ENCODE peak calls at places on chromosomes 1 and 21, in eight cellular contexts. Z is GM23338, T is fibroblast of villous mesenchyme, I is sigmoid colon, R is AG10803, E is astrocyte of the cerebellum, W is Panc1, K is heart left ventricle. V is an unnamed sample.

GRCh38 chr1:31654171-31654776 is 9.6 kb upstream of the PEF1 start:
- DNase-seq in Z (no peak), T (no peak), I (no peak), K (no peak), W (no peak), E (no peak), R (no peak), V (no peak)

GRCh38 chr1:77584884-77585283 is 97.6 kb downstream of the ZZZ3 start:
- DNase-seq in R (no peak), K (no peak), E (no peak), T (no peak), Z (no peak), W (no peak), I (no peak), V (no peak)

GRCh38 chr1:174815036-174815435 is 184.7 kb upstream of the CACYBP start:
- DNase-seq in Z (no peak), E (no peak), T (no peak), K (no peak), R (peak), I (no peak), W (peak), V (peak)

GRCh38 chr1:155971910-155972809 is 6.2 kb downstream of the ARHGEF2 start:
- DNase-seq in T (no peak), E (no peak), R (no peak), K (no peak), W (no peak), Z (no peak), I (no peak), V (no peak)

GRCh38 chr21:35801388-35801787 is 258.9 kb downstream of the SETD4 start:
- DNase-seq in E (no peak), R (no peak), I (no peak), Z (no peak), K (no peak), W (no peak), T (no peak), V (no peak)

GRCh38 chr1:145805057-145805456 is 18.8 kb downstream of the RNF115 start:
- DNase-seq in E (peak), Z (no peak), T (no peak), K (no peak), W (no peak), R (peak), I (no peak), V (no peak)

GRCh38 chr1:38991638-38992449 is 768 bp downstream of the AKIRIN1 start:
- DNase-seq in K (peak), W (no peak), Z (peak), R (peak), T (peak), I (peak), E (no peak), V (no peak)

GRCh38 chr1:206835186-206835585 is 30.2 kb upstream of the IL20 start:
- DNase-seq in W (no peak), I (no peak), R (no peak), Z (no peak), K (no peak), E (no peak), T (no peak), V (no peak)

GRCh38 chr1:16116625-16117024 is 39.2 kb downstream of the EPHA2 start:
- DNase-seq in R (no peak), W (no peak), K (no peak), Z (no peak), E (no peak), I (no peak), T (no peak), V (no peak)

GRCh38 chr1:64065571-64065970 is 137.9 kb upstream of the UBE2U start:
- DNase-seq in R (no peak), E (no peak), Z (no peak), K (no peak), I (no peak), W (no peak), T (no peak), V (no peak)

GRCh38 chr1:87279201-87279860 is 49.3 kb upstream of the LMO4 start:
- DNase-seq in R (peak), K (peak), E (no peak), Z (no peak), I (no peak), T (peak), W (no peak), V (no peak)

GRCh38 chr1:87474098-87474497 is 145.4 kb downstream of the LMO4 start:
- DNase-seq in T (no peak), Z (no peak), W (no peak), I (no peak), R (no peak), K (no peak), E (no peak), V (no peak)

GRCh38 chr1:109806733-109807397 is 43.1 kb upstream of the EPS8L3 start:
- DNase-seq in T (no peak), Z (no peak), E (no peak), R (peak), K (no peak), W (no peak), I (no peak), V (no peak)

GRCh38 chr1:178935610-178936009 is 64.7 kb upstream of the ANGPTL1 start:
- DNase-seq in I (no peak), E (no peak), W (no peak), T (no peak), Z (no peak), R (no peak), K (no peak), V (no peak)

GRCh38 chr1:86507935-86508582 is 38.8 kb upstream of the CLCA4 start:
- DNase-seq in Z (peak), T (peak), E (no peak), K (no peak), R (peak), I (peak), W (no peak), V (no peak)

GRCh38 chr21:44485254-44485793 is 30.0 kb downstream of the LRRC3 start:
- DNase-seq in Z (peak), I (no peak), W (peak), E (no peak), R (peak), T (peak), K (no peak), V (no peak)

GRCh38 chr21:34035619-34036354 is 37.6 kb upstream of the MRPS6 start:
- DNase-seq in E (no peak), K (no peak), Z (no peak), I (no peak), R (no peak), T (no peak), W (no peak), V (no peak)

GRCh38 chr21:35222541-35222941 is 173.4 kb upstream of the RUNX1 start:
- DNase-seq in T (no peak), R (peak), W (no peak), Z (no peak), E (no peak), K (no peak), I (no peak), V (no peak)

GRCh38 chr21:31335957-31336738 is 7.9 kb downstream of the TIAM1 start:
- DNase-seq in T (peak), W (no peak), Z (no peak), I (peak), E (peak), R (peak), K (peak), V (peak)

GRCh38 chr21:37780991-37781983 is 135.0 kb downstream of the KCNJ6 start:
- DNase-seq in Z (no peak), W (no peak), I (no peak), R (peak), E (no peak), K (no peak), T (no peak), V (no peak)

GRCh38 chr1:201716742-201717135 is 112.2 kb upstream of the IPO9 start:
- DNase-seq in Z (no peak), R (no peak), E (no peak), W (no peak), T (no peak), K (no peak), I (peak), V (no peak)

GRCh38 chr21:45089964-45090363 is 15.6 kb downstream of the ADARB1 start:
- DNase-seq in R (no peak), T (no peak), Z (no peak), K (no peak), E (no peak), I (no peak), W (no peak), V (no peak)

GRCh38 chr1:224340711-224341384 is 10.9 kb upstream of the NVL start:
- DNase-seq in R (peak), K (peak), T (peak), W (no peak), I (no peak), Z (peak), E (no peak), V (no peak)

GRCh38 chr1:89306273-89306672 is 33.6 kb upstream of the GBP5 start:
- DNase-seq in I (no peak), K (no peak), R (no peak), W (no peak), Z (no peak), T (no peak), E (no peak), V (no peak)

GRCh38 chr1:61424382-61424781 is 300.6 kb downstream of the TM2D1 start:
- DNase-seq in W (no peak), Z (no peak), I (no peak), T (no peak), R (no peak), K (no peak), E (no peak), V (no peak)

GRCh38 chr1:32742132-32742947 is 39.8 kb upstream of the SYNC start:
- DNase-seq in I (no peak), E (no peak), W (no peak), T (no peak), Z (peak), K (peak), R (no peak), V (no peak)

GRCh38 chr1:235873045-235873444 is 6.3 kb upstream of the LYST start:
- DNase-seq in E (no peak), I (no peak), T (no peak), R (no peak), W (no peak), K (no peak), Z (no peak), V (no peak)

GRCh38 chr1:25197982-25198681 is 34.2 kb downstream of the SYF2 start:
- DNase-seq in T (no peak), R (peak), E (no peak), I (no peak), K (no peak), W (no peak), Z (no peak), V (no peak)

GRCh38 chr1:151184211-151184610 is 5.8 kb downstream of the VPS72 start:
- DNase-seq in I (no peak), E (no peak), W (no peak), Z (no peak), T (no peak), R (no peak), K (no peak), V (no peak)

GRCh38 chr1:7070389-7071029 is 285.3 kb downstream of the CAMTA1 start:
- DNase-seq in E (peak), T (peak), K (peak), Z (peak), R (peak), W (peak), I (peak), V (peak)

GRCh38 chr21:38806153-38806941 is 618 bp downstream of the ETS2 start:
- DNase-seq in T (no peak), W (no peak), K (peak), R (no peak), Z (peak), E (no peak), I (peak), V (no peak)
- TF ChIP-seq CTCF in T (peak), W (no peak), K (no peak), R (peak), Z (no peak), E (peak), I (no peak), V (no peak)

GRCh38 chr1:10960954-10961833 is 51.3 kb upstream of the TARDBP start:
- DNase-seq in R (peak), K (peak), Z (peak), I (peak), T (peak), W (peak), E (no peak), V (no peak)
- H3K4me3 ChIP-seq in R (no peak), K (no peak), Z (peak), I (no peak), T (no peak), W (no peak), E (no peak), V (no peak)

GRCh38 chr1:45678489-45678888 is 7.8 kb downstream of the GPBP1L1 start:
- DNase-seq in I (no peak), E (no peak), Z (no peak), K (no peak), T (no peak), R (no peak), W (no peak), V (no peak)
- TF ChIP-seq CTCF in I (no peak), E (no peak), Z (no peak), K (no peak), T (no peak), R (no peak), W (no peak), V (no peak)

GRCh38 chr1:203273206-203273868 is 32.0 kb upstream of the BTG2 start:
- DNase-seq in Z (peak), I (peak), W (peak), T (peak), K (peak), E (peak), R (peak), V (peak)
- H3K4me3 ChIP-seq in Z (peak), I (peak), W (no peak), T (no peak), K (peak), E (no peak), R (no peak), V (no peak)

GRCh38 chr1:112954059-112954458 is 1.9 kb downstream of the SLC16A1 start:
- DNase-seq in T (peak), W (no peak), Z (no peak), I (no peak), E (no peak), R (no peak), K (no peak), V (no peak)

GRCh38 chr1:112957133-112957812 is 1.3 kb upstream of the SLC16A1 start:
- DNase-seq in E (peak), Z (peak), I (peak), K (no peak), R (peak), W (peak), T (peak), V (peak)

GRCh38 chr1:112954945-112955677 is 885 bp downstream of the SLC16A1 start:
- DNase-seq in Z (peak), E (peak), I (peak), K (peak), T (peak), W (no peak), R (peak), V (no peak)

GRCh38 chr1:112956503-112957132 is 622 bp upstream of the SLC16A1 start:
- DNase-seq in R (no peak), T (no peak), W (no peak), Z (peak), K (no peak), E (no peak), I (peak), V (no peak)

DNA sequence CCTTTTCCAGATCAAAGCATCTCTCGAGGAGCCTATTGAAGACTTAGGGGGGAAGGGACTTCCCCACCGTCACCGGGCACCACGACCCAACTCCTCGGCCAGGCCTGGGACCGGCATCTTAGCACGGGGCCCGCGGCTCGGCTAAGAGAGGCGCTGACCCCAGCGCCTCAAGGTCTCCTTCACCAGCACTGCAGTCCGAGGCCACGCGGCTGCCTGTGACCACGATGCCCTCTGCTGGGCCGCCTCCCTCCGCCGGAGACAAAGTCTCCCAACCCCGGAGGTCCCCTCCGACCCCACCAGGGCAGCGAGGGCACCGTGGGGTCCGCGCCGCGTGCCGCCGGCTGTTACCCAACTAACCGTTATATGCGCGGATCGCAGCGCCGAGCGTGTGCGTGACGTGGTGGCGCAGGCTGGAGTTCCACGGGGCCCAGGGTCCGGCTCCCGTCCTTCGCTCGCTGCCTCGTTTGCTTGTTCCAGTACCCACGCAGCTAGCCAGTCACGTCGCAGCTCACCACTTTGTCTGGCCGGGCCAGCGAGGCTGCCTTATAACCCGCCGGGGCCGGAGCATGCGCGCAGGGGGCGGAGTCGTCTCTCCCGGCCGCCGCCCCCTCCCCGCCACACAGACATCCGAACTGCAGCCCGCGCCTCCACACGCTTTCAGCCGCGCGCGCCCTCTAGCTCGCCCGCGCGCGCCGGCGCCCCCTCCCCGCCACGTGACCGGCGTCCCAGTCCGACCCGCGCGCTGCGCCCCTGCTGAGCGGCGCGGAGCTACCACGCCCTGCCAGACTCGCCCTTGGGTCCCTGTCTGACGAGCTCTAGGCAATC is at the start of gene SLC16A1:
- DNase-seq in K (peak), R (peak), T (peak), E (peak), I (peak), Z (peak), W (peak), V (peak)
- TF ChIP-seq CTCF in K (peak), R (peak), T (peak), E (no peak), I (peak), Z (no peak), W (peak), V (peak)

DNA sequence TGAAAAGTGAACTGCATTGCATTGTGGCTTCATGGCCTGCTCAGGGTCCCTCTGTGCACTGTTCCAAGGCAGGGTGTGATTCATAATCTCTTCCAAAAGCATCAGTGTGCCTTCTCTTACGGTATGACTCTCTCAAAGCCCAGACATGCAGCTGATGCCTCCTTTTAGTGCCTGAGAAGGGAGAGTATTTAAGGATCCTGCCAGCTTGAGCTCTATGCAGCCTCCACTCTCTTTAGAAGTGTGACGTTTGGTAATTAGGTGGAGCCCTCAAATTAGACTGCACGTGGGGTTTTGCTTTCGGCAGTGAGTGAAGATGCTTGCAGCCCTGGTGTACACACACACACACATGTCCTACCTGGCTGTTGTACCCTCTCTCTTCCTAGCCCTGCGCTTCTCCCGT is 2.5 kb upstream of the C1orf174 start:
- DNase-seq in W (no peak), R (no peak), K (no peak), Z (no peak), E (no peak), T (no peak), I (no peak), V (no peak)
- H3K4me3 ChIP-seq in W (no peak), R (no peak), K (no peak), Z (no peak), E (no peak), T (no peak), I (no peak), V (no peak)

GRCh38 chr1:154877370-154877974 is 7.4 kb upstream of the KCNN3 start:
- DNase-seq in Z (no peak), K (no peak), T (peak), E (no peak), I (peak), W (no peak), R (no peak), V (no peak)
- TF ChIP-seq CTCF in Z (no peak), K (no peak), T (no peak), E (no peak), I (no peak), W (no peak), R (no peak), V (no peak)

DNA sequence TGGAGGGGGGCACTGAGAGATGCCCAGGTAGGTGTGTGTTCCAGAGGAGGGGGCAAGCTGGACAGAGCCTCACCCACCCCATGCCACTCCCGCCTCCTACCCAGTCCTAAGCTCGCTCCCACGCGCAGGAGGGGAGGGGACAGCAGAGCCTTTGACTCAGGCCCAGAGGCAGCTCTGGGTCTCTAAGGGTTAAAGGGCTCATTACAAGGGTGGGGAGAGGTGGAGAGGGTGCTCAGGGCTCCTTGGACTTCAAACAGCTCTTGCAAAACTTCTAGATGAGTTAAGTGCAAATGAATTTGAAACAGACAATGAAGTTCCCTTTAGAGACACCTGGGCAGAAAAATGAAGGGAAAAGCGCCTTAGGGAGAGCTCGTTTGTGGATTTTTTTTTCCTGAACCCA is 104.2 kb upstream of the CASZ1 start:
- DNase-seq in W (no peak), K (peak), R (no peak), Z (peak), T (no peak), E (no peak), I (no peak), V (no peak)
- H3K4me3 ChIP-seq in W (no peak), K (no peak), R (no peak), Z (peak), T (no peak), E (no peak), I (no peak), V (no peak)

V was measured in HFF-Myc.